ENCODE peak calls at places on chromosome 3, in seven cellular contexts. One of them, this sample, is unnamed. For H3K9me3, the result is how much of the 10 kb centered on the place peaks cover.

GRCh38 chr3:42820746-42821051 is 11.5 kb downstream of the ACKR2 start:
- DNase-seq in right lobe of liver: no peak
- DNase-seq in naive thymus-derived CD4-positive, alpha-beta T cell: no peak
- DNase-seq in psoas muscle: no peak
- DNase-seq in left ventricle myocardium inferior: no peak
- DNase-seq in PC-3: no peak
- DNase-seq in heart right ventricle: no peak
- DNase-seq in this sample: no peak

GRCh38 chr3:81033690-81034089 is 727.8 kb downstream of the GBE1 start:
- DNase-seq in psoas muscle: no peak
- DNase-seq in right lobe of liver: no peak
- DNase-seq in left ventricle myocardium inferior: no peak
- DNase-seq in PC-3: no peak
- DNase-seq in heart right ventricle: no peak
- DNase-seq in naive thymus-derived CD4-positive, alpha-beta T cell: no peak
- DNase-seq in this sample: no peak

GRCh38 chr3:193029800-193030199 is 112.1 kb upstream of the MB21D2 start:
- DNase-seq in psoas muscle: no peak
- DNase-seq in naive thymus-derived CD4-positive, alpha-beta T cell: no peak
- DNase-seq in PC-3: peak
- DNase-seq in right lobe of liver: no peak
- DNase-seq in heart right ventricle: no peak
- DNase-seq in left ventricle myocardium inferior: no peak
- DNase-seq in this sample: no peak

GRCh38 chr3:89042251-89042650 is 65.2 kb upstream of the EPHA3 start:
- DNase-seq in right lobe of liver: no peak
- DNase-seq in psoas muscle: no peak
- DNase-seq in PC-3: no peak
- DNase-seq in naive thymus-derived CD4-positive, alpha-beta T cell: no peak
- DNase-seq in heart right ventricle: no peak
- DNase-seq in left ventricle myocardium inferior: no peak
- DNase-seq in this sample: no peak

GRCh38 chr3:118968111-118968510 is 66.5 kb downstream of the IGSF11 start:
- DNase-seq in naive thymus-derived CD4-positive, alpha-beta T cell: no peak
- DNase-seq in PC-3: no peak
- DNase-seq in psoas muscle: no peak
- DNase-seq in heart right ventricle: no peak
- DNase-seq in right lobe of liver: no peak
- DNase-seq in left ventricle myocardium inferior: no peak
- DNase-seq in this sample: no peak

GRCh38 chr3:74075213-74075612 is 450.5 kb upstream of the PDZRN3 start:
- DNase-seq in psoas muscle: no peak
- DNase-seq in PC-3: no peak
- DNase-seq in left ventricle myocardium inferior: no peak
- DNase-seq in naive thymus-derived CD4-positive, alpha-beta T cell: no peak
- DNase-seq in heart right ventricle: no peak
- DNase-seq in right lobe of liver: no peak
- DNase-seq in this sample: no peak

GRCh38 chr3:36993326-36994283 is at the start of gene MLH1:
- DNase-seq in psoas muscle: peak
- DNase-seq in naive thymus-derived CD4-positive, alpha-beta T cell: peak
- DNase-seq in PC-3: peak
- DNase-seq in right lobe of liver: peak
- DNase-seq in heart right ventricle: peak
- DNase-seq in left ventricle myocardium inferior: peak
- DNase-seq in this sample: peak

GRCh38 chr3:105402287-105402801 is 35.6 kb downstream of the ALCAM start:
- DNase-seq in psoas muscle: no peak
- DNase-seq in heart right ventricle: no peak
- DNase-seq in left ventricle myocardium inferior: no peak
- DNase-seq in right lobe of liver: no peak
- DNase-seq in PC-3: peak
- DNase-seq in naive thymus-derived CD4-positive, alpha-beta T cell: no peak
- DNase-seq in this sample: no peak

GRCh38 chr3:46734773-46735172 is 17.1 kb upstream of the PRSS50 start:
- DNase-seq in heart right ventricle: no peak
- DNase-seq in right lobe of liver: no peak
- DNase-seq in PC-3: no peak
- DNase-seq in naive thymus-derived CD4-positive, alpha-beta T cell: no peak
- DNase-seq in left ventricle myocardium inferior: no peak
- DNase-seq in psoas muscle: no peak
- DNase-seq in this sample: no peak

GRCh38 chr3:36907911-36908646 is 36.8 kb downstream of the TRANK1 start:
- DNase-seq in psoas muscle: no peak
- DNase-seq in heart right ventricle: peak
- DNase-seq in naive thymus-derived CD4-positive, alpha-beta T cell: peak
- DNase-seq in right lobe of liver: peak
- DNase-seq in PC-3: peak
- DNase-seq in left ventricle myocardium inferior: peak
- DNase-seq in this sample: peak

GRCh38 chr3:44981220-44981619 is 5.2 kb downstream of the EXOSC7 start:
- DNase-seq in right lobe of liver: no peak
- DNase-seq in psoas muscle: no peak
- DNase-seq in PC-3: peak
- DNase-seq in heart right ventricle: no peak
- DNase-seq in left ventricle myocardium inferior: no peak
- DNase-seq in naive thymus-derived CD4-positive, alpha-beta T cell: no peak
- DNase-seq in this sample: no peak

GRCh38 chr3:190696777-190697501 is 165.6 kb downstream of the GMNC start:
- DNase-seq in psoas muscle: no peak
- DNase-seq in naive thymus-derived CD4-positive, alpha-beta T cell: no peak
- DNase-seq in left ventricle myocardium inferior: no peak
- DNase-seq in heart right ventricle: no peak
- DNase-seq in PC-3: peak
- DNase-seq in right lobe of liver: no peak
- DNase-seq in this sample: no peak

GRCh38 chr3:195542261-195542660 is 864 bp downstream of the PPP1R2 start:
- DNase-seq in left ventricle myocardium inferior: no peak
- DNase-seq in PC-3: peak
- DNase-seq in right lobe of liver: no peak
- DNase-seq in heart right ventricle: no peak
- DNase-seq in naive thymus-derived CD4-positive, alpha-beta T cell: no peak
- DNase-seq in psoas muscle: no peak
- DNase-seq in this sample: no peak

GRCh38 chr3:156637480-156638022 is 36.8 kb upstream of the TIPARP start:
- DNase-seq in naive thymus-derived CD4-positive, alpha-beta T cell: no peak
- DNase-seq in heart right ventricle: no peak
- DNase-seq in PC-3: peak
- DNase-seq in psoas muscle: no peak
- DNase-seq in left ventricle myocardium inferior: no peak
- DNase-seq in right lobe of liver: no peak
- DNase-seq in this sample: no peak

GRCh38 chr3:159586587-159587202 is 401.9 kb upstream of the IL12A start:
- DNase-seq in right lobe of liver: no peak
- DNase-seq in heart right ventricle: no peak
- DNase-seq in left ventricle myocardium inferior: no peak
- DNase-seq in naive thymus-derived CD4-positive, alpha-beta T cell: no peak
- DNase-seq in psoas muscle: no peak
- DNase-seq in PC-3: peak
- DNase-seq in this sample: no peak

GRCh38 chr3:59247402-59247841 is 197.6 kb upstream of the CFAP20DC start:
- DNase-seq in right lobe of liver: no peak
- DNase-seq in psoas muscle: no peak
- DNase-seq in left ventricle myocardium inferior: no peak
- DNase-seq in naive thymus-derived CD4-positive, alpha-beta T cell: no peak
- DNase-seq in heart right ventricle: no peak
- DNase-seq in PC-3: peak
- DNase-seq in this sample: no peak

GRCh38 chr3:171435143-171435542 is 25.1 kb downstream of the TNIK start:
- DNase-seq in PC-3: no peak
- DNase-seq in heart right ventricle: no peak
- DNase-seq in left ventricle myocardium inferior: no peak
- DNase-seq in naive thymus-derived CD4-positive, alpha-beta T cell: no peak
- DNase-seq in right lobe of liver: no peak
- DNase-seq in psoas muscle: no peak
- DNase-seq in this sample: no peak

GRCh38 chr3:170660139-170660538 is 74.3 kb upstream of the SLC7A14 start:
- DNase-seq in right lobe of liver: no peak
- DNase-seq in psoas muscle: no peak
- DNase-seq in heart right ventricle: no peak
- DNase-seq in naive thymus-derived CD4-positive, alpha-beta T cell: no peak
- DNase-seq in left ventricle myocardium inferior: no peak
- DNase-seq in PC-3: no peak
- DNase-seq in this sample: no peak

GRCh38 chr3:175383366-175383765 is 524.2 kb downstream of the NAALADL2 start:
- DNase-seq in heart right ventricle: no peak
- DNase-seq in naive thymus-derived CD4-positive, alpha-beta T cell: no peak
- DNase-seq in left ventricle myocardium inferior: no peak
- DNase-seq in right lobe of liver: no peak
- DNase-seq in psoas muscle: no peak
- DNase-seq in PC-3: no peak
- DNase-seq in this sample: no peak

GRCh38 chr3:105377716-105378115 is 11.0 kb downstream of the ALCAM start:
- DNase-seq in psoas muscle: no peak
- DNase-seq in PC-3: peak
- DNase-seq in right lobe of liver: no peak
- DNase-seq in left ventricle myocardium inferior: no peak
- DNase-seq in heart right ventricle: no peak
- DNase-seq in naive thymus-derived CD4-positive, alpha-beta T cell: no peak
- DNase-seq in this sample: no peak

GRCh38 chr3:139418144-139418543 is 28.7 kb upstream of the COPB2 start:
- DNase-seq in psoas muscle: no peak
- DNase-seq in heart right ventricle: no peak
- DNase-seq in PC-3: peak
- DNase-seq in naive thymus-derived CD4-positive, alpha-beta T cell: no peak
- DNase-seq in right lobe of liver: no peak
- DNase-seq in left ventricle myocardium inferior: no peak
- DNase-seq in this sample: no peak

GRCh38 chr3:87045473-87045872 is 54.5 kb upstream of the VGLL3 start:
- DNase-seq in right lobe of liver: no peak
- DNase-seq in heart right ventricle: no peak
- DNase-seq in left ventricle myocardium inferior: no peak
- DNase-seq in PC-3: peak
- DNase-seq in naive thymus-derived CD4-positive, alpha-beta T cell: no peak
- DNase-seq in psoas muscle: no peak
- DNase-seq in this sample: no peak

GRCh38 chr3:154875142-154875541 is 205.0 kb upstream of the MME start:
- DNase-seq in psoas muscle: no peak
- DNase-seq in heart right ventricle: no peak
- DNase-seq in right lobe of liver: no peak
- DNase-seq in left ventricle myocardium inferior: no peak
- DNase-seq in PC-3: no peak
- DNase-seq in naive thymus-derived CD4-positive, alpha-beta T cell: no peak
- DNase-seq in this sample: no peak

GRCh38 chr3:46746711-46747110 is 29.0 kb upstream of the PRSS50 start:
- DNase-seq in PC-3: no peak
- DNase-seq in naive thymus-derived CD4-positive, alpha-beta T cell: no peak
- DNase-seq in heart right ventricle: no peak
- DNase-seq in left ventricle myocardium inferior: no peak
- DNase-seq in psoas muscle: no peak
- DNase-seq in right lobe of liver: no peak
- DNase-seq in this sample: no peak

DNA sequence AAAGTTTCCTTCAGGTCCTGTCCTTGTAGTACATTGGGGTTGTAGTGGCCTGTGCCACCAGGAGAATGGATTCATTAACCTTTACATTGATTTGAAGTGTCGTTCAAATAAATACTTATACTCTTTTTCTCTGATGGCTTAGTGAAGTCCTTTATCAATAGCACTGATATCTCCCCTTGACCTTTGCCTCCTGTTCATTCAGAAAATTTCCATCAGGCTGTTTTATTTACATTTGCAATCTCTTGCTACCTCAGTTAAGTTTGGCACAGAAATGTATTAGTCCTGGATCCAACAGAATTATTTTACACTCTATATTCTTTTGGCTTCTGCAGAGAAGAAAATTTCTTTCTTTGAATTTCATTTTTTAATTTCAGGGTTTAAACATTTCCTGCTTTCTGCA is 497.0 kb downstream of the RBMS3 start:
- DNase-seq in naive thymus-derived CD4-positive, alpha-beta T cell: no peak
- DNase-seq in right lobe of liver: no peak
- DNase-seq in heart right ventricle: no peak
- DNase-seq in psoas muscle: no peak
- DNase-seq in PC-3: no peak
- DNase-seq in left ventricle myocardium inferior: no peak
- DNase-seq in this sample: no peak
- H3K27ac ChIP-seq in naive thymus-derived CD4-positive, alpha-beta T cell: no peak
- H3K27ac ChIP-seq in right lobe of liver: no peak
- H3K27ac ChIP-seq in heart right ventricle: no peak
- H3K27ac ChIP-seq in psoas muscle: no peak
- H3K27ac ChIP-seq in PC-3: no peak
- H3K27ac ChIP-seq in left ventricle myocardium inferior: no peak
- H3K27ac ChIP-seq in this sample: no peak

GRCh38 chr3:35187908-35188307 is 451.4 kb upstream of the ARPP21 start:
- DNase-seq in PC-3: no peak
- DNase-seq in right lobe of liver: no peak
- DNase-seq in psoas muscle: no peak
- DNase-seq in heart right ventricle: no peak
- DNase-seq in left ventricle myocardium inferior: no peak
- DNase-seq in naive thymus-derived CD4-positive, alpha-beta T cell: no peak
- DNase-seq in this sample: no peak
- H3K9me3 ChIP-seq in PC-3: under half
- H3K9me3 ChIP-seq in right lobe of liver: under half
- H3K9me3 ChIP-seq in psoas muscle: under half
- H3K9me3 ChIP-seq in heart right ventricle: under half
- H3K9me3 ChIP-seq in left ventricle myocardium inferior: under half
- H3K9me3 ChIP-seq in naive thymus-derived CD4-positive, alpha-beta T cell: under half
- H3K9me3 ChIP-seq in this sample: under half

GRCh38 chr3:185862920-185863319 is 38.1 kb upstream of the IGF2BP2 start:
- DNase-seq in left ventricle myocardium inferior: no peak
- DNase-seq in PC-3: no peak
- DNase-seq in heart right ventricle: no peak
- DNase-seq in psoas muscle: no peak
- DNase-seq in naive thymus-derived CD4-positive, alpha-beta T cell: no peak
- DNase-seq in right lobe of liver: no peak
- DNase-seq in this sample: no peak
- H3K4me3 ChIP-seq in left ventricle myocardium inferior: no peak
- H3K4me3 ChIP-seq in PC-3: no peak
- H3K4me3 ChIP-seq in heart right ventricle: no peak
- H3K4me3 ChIP-seq in psoas muscle: no peak
- H3K4me3 ChIP-seq in naive thymus-derived CD4-positive, alpha-beta T cell: no peak
- H3K4me3 ChIP-seq in right lobe of liver: no peak
- H3K4me3 ChIP-seq in this sample: no peak

DNA sequence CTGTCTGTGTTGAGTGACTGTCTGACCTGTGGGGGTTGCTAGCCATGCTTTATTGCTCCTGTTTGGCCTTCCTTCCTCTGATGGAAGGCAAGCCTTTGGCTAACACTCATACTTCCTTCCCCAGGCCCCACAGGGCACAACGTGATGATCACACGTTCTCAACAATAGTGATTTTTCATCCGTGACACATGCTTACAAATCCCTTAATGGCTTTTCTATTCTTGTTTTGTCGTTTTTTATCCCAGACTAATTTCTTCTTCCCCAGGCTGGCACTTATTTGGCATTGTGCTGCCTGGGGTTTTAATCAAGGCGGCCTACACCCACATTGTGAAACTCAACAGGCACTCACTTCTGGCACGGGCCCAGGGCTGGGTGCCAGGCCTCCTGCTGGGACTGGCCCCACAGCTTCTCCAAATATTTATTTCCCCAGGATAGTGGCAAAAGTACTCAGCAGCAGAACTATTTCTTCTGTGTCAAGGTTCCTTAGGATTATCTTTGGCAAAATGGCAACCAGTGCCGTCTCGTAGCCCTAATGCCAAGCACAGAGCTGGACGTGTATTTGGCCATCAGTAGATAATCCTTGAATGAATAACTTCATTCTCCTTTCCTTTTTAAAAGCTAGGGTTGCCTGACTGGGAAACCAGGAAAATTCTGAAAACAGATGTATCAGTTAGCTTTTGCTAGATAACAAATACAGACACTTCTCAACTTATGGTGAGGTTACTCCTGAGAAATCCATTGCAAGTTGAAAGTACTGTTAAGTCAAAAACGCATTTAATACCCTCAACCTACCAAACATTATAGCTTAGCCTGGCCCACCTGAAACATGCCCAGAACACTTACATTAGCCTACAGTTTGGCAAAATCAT is 30.6 kb downstream of the CMTM7 start:
- DNase-seq in left ventricle myocardium inferior: peak
- DNase-seq in right lobe of liver: peak
- DNase-seq in heart right ventricle: peak
- DNase-seq in PC-3: peak
- DNase-seq in psoas muscle: peak
- DNase-seq in naive thymus-derived CD4-positive, alpha-beta T cell: no peak
- DNase-seq in this sample: peak
- H3K27ac ChIP-seq in left ventricle myocardium inferior: peak
- H3K27ac ChIP-seq in right lobe of liver: peak
- H3K27ac ChIP-seq in heart right ventricle: peak
- H3K27ac ChIP-seq in PC-3: peak
- H3K27ac ChIP-seq in psoas muscle: peak
- H3K27ac ChIP-seq in naive thymus-derived CD4-positive, alpha-beta T cell: no peak
- H3K27ac ChIP-seq in this sample: no peak